ENCODE peak calls at places on chromosome 19, in nine cellular contexts. Y is prostate gland; J is uterus; G is neural progenitor cell; I is osteoblast; D is CD4-positive, alpha-beta memory T cell; S is aorta; P is Panc1; B is heart left ventricle. U is an unnamed sample. For H3K36me3, the result is how much of the 10 kb centered on the place peaks cover.

GRCh38 chr19:31725051-31725450 is 375.8 kb upstream of the TSHZ3 start:
- DNase-seq in P (no peak), I (no peak), B (no peak), Y (no peak), J (no peak), D (no peak), G (no peak), S (no peak), U (no peak)

GRCh38 chr19:13841339-13842293 is 35.3 kb upstream of the NANOS3 start:
- DNase-seq in B (peak), S (peak), G (no peak), J (peak), D (peak), Y (peak), P (no peak), I (peak), U (no peak)

GRCh38 chr19:15675560-15675959 is 2.7 kb downstream of the CYP4F12 start:
- DNase-seq in J (no peak), I (no peak), D (no peak), P (no peak), S (no peak), G (no peak), B (no peak), Y (no peak), U (no peak)

GRCh38 chr19:27794444-27795042 is 1418.4 kb downstream of the UQCRFS1 start:
- DNase-seq in B (peak), G (peak), S (peak), D (no peak), P (no peak), I (peak), Y (no peak), J (no peak), U (peak)

GRCh38 chr19:5070390-5070789 is 101.5 kb downstream of the KDM4B start:
- DNase-seq in D (no peak), I (no peak), G (no peak), Y (no peak), J (no peak), P (no peak), B (no peak), S (no peak), U (no peak)

GRCh38 chr19:31803819-31804446 is 454.7 kb upstream of the TSHZ3 start:
- DNase-seq in J (no peak), B (no peak), S (no peak), I (no peak), G (no peak), P (no peak), D (no peak), Y (no peak), U (no peak)

GRCh38 chr19:1748703-1749341 is 4.5 kb upstream of the ONECUT3 start:
- DNase-seq in S (no peak), Y (no peak), I (no peak), D (no peak), P (no peak), J (no peak), B (no peak), G (no peak), U (no peak)

GRCh38 chr19:2720777-2721569 is at the start of gene DIRAS1:
- DNase-seq in Y (no peak), P (no peak), J (no peak), D (no peak), S (no peak), B (no peak), I (peak), G (peak), U (no peak)

GRCh38 chr19:15112385-15112784 is 5.2 kb downstream of the SYDE1 start:
- DNase-seq in B (no peak), G (no peak), S (peak), P (no peak), D (no peak), Y (no peak), I (peak), J (no peak), U (no peak)

GRCh38 chr19:39829702-39830275 is 4.2 kb downstream of the DYRK1B start:
- DNase-seq in P (no peak), Y (no peak), J (no peak), D (no peak), G (no peak), S (no peak), I (peak), B (no peak), U (no peak)
- H3K36me3 ChIP-seq in P (half or more), Y (under half), J (under half), D (under half), G (under half), S (under half), I (under half), B (half or more), U (under half)

DNA sequence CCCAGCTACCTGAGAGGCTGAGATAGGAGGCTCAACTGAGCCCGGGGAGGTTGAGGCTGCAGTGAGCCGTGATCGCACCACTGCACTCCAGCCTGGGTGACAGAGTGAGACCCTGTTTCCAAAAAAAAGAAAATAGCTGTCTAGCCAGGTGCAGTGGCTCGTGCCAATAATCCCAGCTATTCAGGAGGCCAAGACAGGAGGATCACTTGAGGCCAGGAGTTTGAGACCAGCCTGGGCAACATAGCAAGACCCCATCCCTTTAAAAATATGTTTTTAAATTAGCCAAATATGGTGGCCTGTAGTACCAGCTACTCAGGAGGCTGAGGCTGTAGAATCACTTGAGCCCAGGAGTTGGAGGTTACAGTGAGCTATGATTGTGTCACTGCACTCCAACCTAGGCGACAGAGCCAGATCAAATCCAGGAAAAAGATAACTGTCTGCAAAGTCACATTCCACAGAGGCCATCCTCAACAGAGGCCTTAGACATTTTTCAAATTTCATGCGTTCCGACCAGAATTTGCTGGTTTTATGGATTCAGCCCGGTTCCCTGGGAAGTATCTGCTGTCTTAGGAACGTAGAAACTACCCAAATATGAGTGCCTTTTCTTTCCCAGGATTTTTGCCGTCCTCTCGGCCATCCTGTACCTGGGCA is 58.7 kb upstream of the USE1 start:
- DNase-seq in S (no peak), D (no peak), B (no peak), I (peak), Y (no peak), G (no peak), J (no peak), P (no peak), U (no peak)
- H3K36me3 ChIP-seq in S (under half), D (half or more), B (half or more), I (half or more), Y (under half), G (under half), J (under half), P (under half), U (under half)

DNA sequence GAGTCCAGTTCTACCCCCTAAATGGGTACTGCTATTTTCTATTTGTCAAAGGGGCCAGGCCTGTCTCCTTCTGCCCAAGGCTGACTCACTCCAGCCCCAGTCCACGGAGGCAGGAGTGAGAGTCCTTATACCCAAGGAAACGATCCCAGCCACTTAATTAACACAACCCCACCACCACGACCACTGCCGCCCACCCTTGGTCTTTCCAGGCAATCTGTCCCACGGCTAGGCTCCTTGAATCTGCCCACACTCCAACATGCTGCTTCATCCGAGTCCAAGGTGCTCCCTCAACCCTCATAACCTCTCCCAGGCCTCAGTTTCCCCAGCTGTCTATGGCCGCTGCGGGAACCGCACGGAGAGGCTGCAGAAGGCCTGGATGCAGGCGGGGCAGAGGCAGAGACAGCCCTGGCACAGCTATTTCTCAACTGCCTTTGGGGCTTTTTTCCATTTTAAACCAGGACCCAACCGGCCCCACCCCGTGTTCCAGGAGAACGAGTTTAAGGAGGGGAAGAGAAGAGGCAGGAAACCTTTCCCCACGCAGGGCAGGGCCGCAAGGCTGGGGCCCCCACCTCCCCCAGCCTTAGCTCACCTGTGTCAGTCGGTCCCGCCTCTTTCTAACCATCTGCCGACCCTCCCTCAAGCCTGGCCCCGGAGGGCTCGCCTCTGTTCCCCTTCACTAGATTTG is 746 bp downstream of the RAB3D start:
- DNase-seq in B (no peak), Y (peak), D (no peak), S (no peak), J (peak), G (no peak), I (no peak), P (no peak), U (no peak)
- H3K36me3 ChIP-seq in B (under half), Y (under half), D (under half), S (under half), J (under half), G (under half), I (under half), P (under half), U (under half)

GRCh38 chr19:37803250-37803854 is 24.0 kb upstream of the ZNF573 start:
- DNase-seq in G (no peak), P (no peak), J (no peak), Y (no peak), D (no peak), I (no peak), B (no peak), S (no peak), U (no peak)
- H3K36me3 ChIP-seq in G (under half), P (under half), J (under half), Y (under half), D (under half), I (under half), B (under half), S (under half), U (under half)

DNA sequence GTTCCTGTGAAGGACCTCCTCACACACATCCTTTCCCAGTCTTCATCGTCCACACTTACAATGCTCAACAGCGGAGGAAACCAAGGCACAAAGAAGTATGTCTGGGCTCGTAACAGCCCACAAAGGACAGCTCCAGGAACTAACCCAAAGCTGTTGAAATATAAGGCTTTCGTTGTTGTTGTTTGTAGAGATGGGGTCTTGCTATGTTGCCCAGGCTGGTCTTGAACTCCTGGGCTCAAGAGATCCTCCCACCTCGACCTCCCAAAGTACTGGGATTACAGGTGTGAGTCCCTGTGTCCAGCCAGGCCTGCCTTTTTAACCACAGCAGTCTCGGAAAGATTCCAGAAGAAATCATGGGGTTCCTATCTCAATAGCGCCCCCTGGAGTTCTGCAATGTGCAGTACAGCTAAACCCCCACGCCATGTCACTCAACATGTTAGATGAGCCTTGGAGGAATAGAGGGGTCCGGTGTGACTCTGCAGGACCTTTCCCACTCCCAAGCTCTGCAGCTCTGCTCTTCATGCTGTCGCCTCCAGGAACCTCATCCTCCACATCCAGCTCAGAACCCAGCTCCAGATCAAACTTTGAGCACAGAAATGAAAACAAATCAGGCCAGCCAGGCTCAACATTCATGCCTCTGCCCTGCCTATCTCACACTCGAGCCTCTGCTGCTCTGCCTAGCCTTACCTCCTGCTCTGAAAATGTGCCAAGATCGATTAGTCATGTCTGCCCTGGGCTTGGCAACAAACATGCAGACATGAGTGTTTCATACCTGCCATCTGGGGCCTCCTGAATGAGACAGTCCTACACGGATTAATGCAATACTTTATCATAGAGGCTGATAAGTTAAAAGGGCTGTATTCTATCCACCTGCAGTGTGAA is 7.5 kb downstream of the PLA2G4C start:
- DNase-seq in J (no peak), B (no peak), G (peak), S (peak), Y (peak), P (no peak), D (peak), I (peak), U (no peak)
- H3K36me3 ChIP-seq in J (under half), B (under half), G (under half), S (under half), Y (under half), P (under half), D (under half), I (under half), U (half or more)

GRCh38 chr19:42529248-42529764 is 1.0 kb upstream of the CEACAM1 start:
- DNase-seq in B (peak), P (peak), S (no peak), Y (peak), G (peak), J (peak), D (peak), I (peak), U (peak)
- H3K36me3 ChIP-seq in B (under half), P (under half), S (under half), Y (under half), G (under half), J (under half), D (under half), I (under half), U (under half)

DNA sequence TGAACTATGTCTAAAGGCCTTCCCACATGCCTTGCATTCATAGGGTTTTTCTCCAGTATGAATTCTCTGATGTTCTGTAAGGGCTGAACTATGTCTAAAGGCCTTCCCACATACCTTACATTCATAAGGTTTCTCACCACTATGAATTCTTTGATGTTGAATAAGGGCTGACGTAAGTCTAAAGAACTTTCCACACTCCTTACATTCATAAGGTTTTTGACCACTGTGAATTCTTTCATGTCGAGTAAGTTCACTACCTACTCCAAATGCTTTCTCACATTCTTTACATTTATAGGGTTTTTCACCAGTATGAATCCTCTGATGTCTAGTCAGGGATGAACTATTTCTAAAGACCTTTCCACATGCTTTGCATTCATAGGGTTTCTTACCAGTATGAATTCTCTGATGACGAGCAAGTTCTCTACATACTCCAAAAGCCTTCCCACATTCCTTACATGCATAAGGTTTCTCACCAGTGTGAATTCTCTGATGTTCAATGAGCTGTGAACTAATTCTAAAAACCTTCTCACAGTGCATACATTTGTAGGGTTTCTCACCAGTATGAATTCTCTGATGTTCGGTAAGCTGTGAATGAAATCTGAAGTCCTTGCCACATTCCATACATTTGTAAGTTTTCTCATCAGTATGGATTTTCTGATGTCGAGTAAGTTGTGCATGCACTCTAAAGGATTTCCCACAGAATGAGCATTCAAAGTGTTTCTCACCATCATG is 19.1 kb upstream of the ZNF260 start:
- DNase-seq in J (no peak), Y (no peak), G (no peak), I (no peak), D (peak), S (no peak), P (no peak), B (no peak), U (no peak)
- H3K36me3 ChIP-seq in J (under half), Y (under half), G (half or more), I (half or more), D (under half), S (under half), P (under half), B (half or more), U (under half)

GRCh38 chr19:19043481-19043880 is 10.1 kb downstream of the ARMC6 start:
- DNase-seq in I (peak), G (no peak), J (no peak), P (no peak), D (no peak), Y (no peak), B (no peak), S (no peak), U (no peak)

GRCh38 chr19:19043881-19044280 is 10.5 kb downstream of the ARMC6 start:
- DNase-seq in P (no peak), J (no peak), I (no peak), D (no peak), Y (no peak), S (no peak), G (no peak), B (no peak), U (no peak)

GRCh38 chr19:19039901-19040300 is 6.5 kb downstream of the ARMC6 start:
- DNase-seq in D (peak), G (no peak), P (no peak), Y (no peak), I (no peak), S (no peak), J (no peak), B (no peak), U (no peak)

GRCh38 chr19:19042732-19043274 is 9.4 kb downstream of the ARMC6 start:
- DNase-seq in P (no peak), J (no peak), I (peak), D (no peak), Y (no peak), B (no peak), S (no peak), G (no peak), U (no peak)

GRCh38 chr19:19040417-19040816 is 7.0 kb downstream of the ARMC6 start:
- DNase-seq in I (peak), G (no peak), S (no peak), D (no peak), Y (peak), J (peak), P (no peak), B (no peak), U (peak)
- H3K36me3 ChIP-seq in I (under half), G (under half), S (under half), D (under half), Y (under half), J (under half), P (under half), B (under half), U (under half)

DNA sequence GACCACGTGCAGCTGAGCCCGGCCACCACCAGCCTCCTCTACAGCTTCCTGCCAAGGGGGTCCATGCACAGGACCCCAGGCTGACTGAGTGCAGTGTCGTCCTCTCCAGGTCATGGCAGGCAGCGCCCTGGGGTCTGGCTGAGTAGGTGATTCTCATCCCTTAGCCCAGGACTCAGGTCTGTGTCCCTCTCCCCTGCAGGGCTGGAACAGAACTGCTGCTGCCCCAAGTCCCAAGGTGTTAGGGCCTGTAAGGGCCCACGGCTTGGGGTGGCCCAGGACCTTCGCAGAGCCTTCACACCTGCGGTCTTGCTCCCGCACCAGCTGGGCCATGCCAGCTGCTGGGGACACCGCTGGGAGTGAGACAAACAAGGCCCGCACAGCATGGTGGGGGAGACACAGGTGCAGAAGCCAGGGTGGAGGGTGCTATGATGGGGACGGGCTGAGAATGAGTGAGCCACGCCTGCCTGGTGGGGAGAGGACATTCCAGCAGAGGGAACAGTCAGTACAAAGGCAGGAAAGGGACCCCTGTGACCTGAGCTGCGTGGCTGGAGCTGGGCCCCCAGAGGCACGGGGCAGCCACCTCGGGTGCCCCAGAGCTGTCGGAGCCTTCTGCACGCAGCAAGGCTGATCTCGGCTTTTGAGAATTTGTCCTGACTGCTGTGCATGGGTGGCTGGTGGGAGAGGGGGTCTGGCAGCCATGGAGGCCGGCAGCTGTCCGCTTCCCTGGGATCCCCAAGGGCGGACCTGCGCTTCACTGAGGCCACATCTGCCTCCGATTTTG is 11.9 kb downstream of the PLEKHF1 start:
- DNase-seq in Y (no peak), G (no peak), J (no peak), B (no peak), D (no peak), P (no peak), S (no peak), I (peak), U (no peak)
- H3K36me3 ChIP-seq in Y (under half), G (under half), J (under half), B (under half), D (under half), P (under half), S (under half), I (under half), U (under half)

U was measured in heart right ventricle.